ENCODE peak calls at places on chromosome 22, in nine cellular contexts. H, Q, I, J, E, V, B, A and F are unnamed samples.

GRCh38 chr22:28237092-28237491 is 318.0 kb upstream of the PITPNB start:
- DNase-seq in Q (peak), I (no peak), E (no peak), V (peak), A (no peak), J (peak), H (no peak), B (no peak), F (peak)

GRCh38 chr22:27473533-27473932 is 328.0 kb downstream of the MN1 start:
- DNase-seq in I (no peak), H (no peak), B (no peak), V (no peak), E (no peak), J (no peak), A (no peak), Q (no peak), F (no peak)

GRCh38 chr22:19820880-19821522 is 33.7 kb downstream of the GNB1L start:
- DNase-seq in A (no peak), B (no peak), V (no peak), Q (no peak), E (no peak), J (no peak), H (no peak), I (peak), F (no peak)

GRCh38 chr22:21948390-21948789 is 4.3 kb downstream of the PPM1F start:
- DNase-seq in V (no peak), H (no peak), E (no peak), B (no peak), J (no peak), Q (no peak), A (no peak), I (no peak), F (no peak)

GRCh38 chr22:17997456-17997855 is 26.9 kb downstream of the MICAL3 start:
- DNase-seq in Q (no peak), B (no peak), I (no peak), J (no peak), H (no peak), V (peak), E (no peak), A (no peak), F (peak)

GRCh38 chr22:49462795-49463194 is 364.9 kb downstream of the BRD1 start:
- DNase-seq in I (no peak), H (no peak), V (no peak), B (no peak), A (no peak), Q (no peak), E (no peak), J (no peak), F (no peak)

GRCh38 chr22:48758905-48759875 is 1068.5 kb downstream of the BRD1 start:
- DNase-seq in I (peak), E (no peak), H (peak), Q (no peak), B (no peak), V (no peak), J (no peak), A (no peak), F (no peak)

GRCh38 chr22:21984793-21985192 is 2.2 kb upstream of the TOP3B start:
- DNase-seq in B (no peak), H (no peak), I (no peak), J (peak), Q (peak), A (peak), V (peak), E (peak), F (peak)

GRCh38 chr22:16955678-16956210 is 52.3 kb downstream of the GAB4 start:
- DNase-seq in H (no peak), B (no peak), V (no peak), A (no peak), J (no peak), Q (no peak), E (no peak), I (no peak), F (peak)

GRCh38 chr22:28815101-28815500 is 14.7 kb upstream of the XBP1 start:
- DNase-seq in B (no peak), A (no peak), E (no peak), H (no peak), I (no peak), J (no peak), V (no peak), Q (no peak), F (no peak)

GRCh38 chr22:25076281-25076680 is 123.4 kb upstream of the CRYBB3 start:
- DNase-seq in E (no peak), Q (no peak), B (no peak), J (no peak), A (no peak), H (no peak), I (no peak), V (no peak), F (no peak)

GRCh38 chr22:29670615-29671014 is 49.2 kb upstream of the CABP7 start:
- DNase-seq in Q (no peak), A (no peak), H (no peak), I (no peak), E (no peak), J (no peak), B (no peak), V (no peak), F (no peak)

GRCh38 chr22:41532908-41533825 is 11.1 kb downstream of the POLR3H start:
- DNase-seq in J (peak), Q (peak), V (peak), B (peak), I (peak), A (peak), E (peak), H (peak), F (peak)

GRCh38 chr22:40597541-40598453 is 38.7 kb downstream of the MRTFA start:
- DNase-seq in B (no peak), E (no peak), V (no peak), H (no peak), Q (peak), J (peak), I (no peak), A (no peak), F (peak)

GRCh38 chr22:18927573-18927972 is 8.5 kb downstream of the PRODH start:
- DNase-seq in A (no peak), H (no peak), E (no peak), B (no peak), V (no peak), Q (no peak), I (no peak), J (no peak), F (no peak)

GRCh38 chr22:48713266-48714205 is 1114.1 kb downstream of the BRD1 start:
- DNase-seq in H (no peak), A (no peak), J (no peak), E (no peak), B (no peak), I (no peak), V (no peak), Q (no peak), F (no peak)

GRCh38 chr22:36177160-36177559 is 16.6 kb upstream of the APOL3 start:
- DNase-seq in V (no peak), Q (no peak), H (no peak), A (no peak), E (no peak), J (no peak), B (no peak), I (no peak), F (no peak)

DNA sequence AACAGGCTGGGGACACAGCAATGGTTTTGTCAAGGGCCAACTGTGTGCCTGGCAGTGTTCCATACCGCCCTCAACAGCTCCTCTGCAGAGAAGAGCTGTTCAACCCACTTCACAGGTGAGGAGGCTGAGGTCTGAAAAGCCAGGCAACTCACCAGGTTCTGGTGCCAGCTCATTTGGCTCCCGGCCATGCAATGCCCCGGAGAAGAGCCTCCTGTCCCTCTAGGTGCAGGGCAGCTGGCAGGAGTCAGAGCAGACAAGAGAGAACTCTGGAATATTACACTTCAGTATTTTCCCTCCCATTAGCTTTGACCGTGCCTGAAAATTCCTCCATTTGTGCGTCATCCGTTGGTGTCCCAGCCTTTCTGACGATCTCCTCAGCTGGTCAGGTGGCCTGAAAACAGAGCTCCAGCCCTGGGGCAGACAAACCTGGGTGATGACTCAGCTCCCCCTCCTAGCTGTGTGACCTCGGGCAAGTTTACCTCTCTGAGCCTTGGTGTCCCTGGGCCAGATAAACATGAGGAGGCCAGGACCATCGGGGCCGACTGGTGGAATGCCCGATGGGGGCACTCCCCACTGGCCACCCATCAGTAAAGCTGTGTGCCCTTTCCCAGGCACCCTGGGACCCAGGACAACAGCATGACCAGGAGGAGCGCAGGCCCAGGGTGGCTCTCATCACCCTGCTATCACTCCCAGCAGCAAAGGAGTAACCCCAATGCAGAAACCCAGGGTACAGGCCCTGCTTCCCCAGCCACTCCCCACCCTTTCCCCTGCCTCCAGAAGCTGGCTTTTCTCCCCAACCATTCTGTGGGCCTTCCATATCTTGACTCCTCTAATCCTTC is 9.6 kb upstream of the C1QTNF6 start:
- DNase-seq in B (peak), A (peak), J (peak), H (peak), E (peak), I (no peak), V (peak), Q (peak), F (peak)
- H3K4me3 ChIP-seq in B (peak), A (no peak), J (no peak), H (no peak), E (no peak), I (peak), V (no peak), Q (no peak), F (no peak)

GRCh38 chr22:32802291-32802826 is 854 bp downstream of the TIMP3 start:
- DNase-seq in H (no peak), Q (peak), A (no peak), E (no peak), I (no peak), B (no peak), J (no peak), V (no peak), F (peak)

GRCh38 chr22:32800158-32800557 is 1.3 kb upstream of the TIMP3 start:
- DNase-seq in V (peak), A (no peak), J (no peak), H (no peak), B (no peak), E (no peak), Q (no peak), I (no peak), F (peak)

GRCh38 chr22:32801436-32802290 is at the start of gene TIMP3:
- DNase-seq in A (no peak), V (peak), B (no peak), Q (peak), E (peak), J (peak), I (peak), H (peak), F (peak)

GRCh38 chr22:32799516-32799915 is 2.0 kb upstream of the TIMP3 start:
- DNase-seq in Q (no peak), H (no peak), J (no peak), V (peak), I (no peak), E (no peak), B (no peak), A (no peak), F (no peak)

GRCh38 chr22:32801001-32801435 is 487 bp upstream of the TIMP3 start:
- DNase-seq in E (no peak), B (no peak), V (peak), Q (no peak), H (no peak), I (no peak), J (no peak), A (no peak), F (no peak)
- H3K4me3 ChIP-seq in E (no peak), B (no peak), V (peak), Q (peak), H (peak), I (peak), J (peak), A (no peak), F (peak)

DNA sequence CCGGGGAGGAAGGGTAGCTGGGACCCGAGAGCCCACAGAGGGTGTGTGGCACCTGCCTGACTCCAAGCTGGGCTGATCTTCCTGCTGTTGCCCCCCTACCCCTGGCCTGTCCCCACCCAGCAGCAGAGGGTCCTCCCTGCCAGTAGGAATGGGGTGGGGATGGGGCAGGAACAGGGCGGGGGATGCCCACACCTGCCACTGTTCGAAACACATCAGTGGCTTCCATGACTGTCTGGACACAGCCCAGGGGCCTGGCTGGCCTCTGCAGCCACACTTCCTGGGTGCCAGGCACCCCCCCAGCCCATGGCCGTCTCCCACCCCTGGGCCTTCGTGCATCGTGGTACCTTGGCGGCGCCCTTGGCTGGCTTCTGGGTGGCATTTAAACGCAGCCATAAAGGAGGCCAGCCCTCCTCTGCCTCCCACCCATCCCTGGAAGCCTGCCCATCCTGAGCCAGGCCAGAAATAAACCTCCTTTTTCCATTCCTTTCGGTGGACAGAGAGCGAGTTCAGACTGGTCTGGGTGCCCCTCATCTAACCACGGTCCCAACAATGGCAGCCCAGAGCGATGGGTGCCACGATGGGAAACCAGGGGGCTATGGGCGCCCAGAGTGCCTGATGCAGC is 745 bp upstream of the SHISAL1 start:
- DNase-seq in J (no peak), E (no peak), I (no peak), A (no peak), V (no peak), H (no peak), B (no peak), Q (no peak), F (no peak)
- H3K4me3 ChIP-seq in J (no peak), E (no peak), I (no peak), A (no peak), V (no peak), H (no peak), B (no peak), Q (no peak), F (no peak)

GRCh38 chr22:37817705-37818311 is 5.4 kb upstream of the GALR3 start:
- DNase-seq in I (peak), Q (peak), E (peak), V (peak), A (peak), B (peak), J (peak), H (peak), F (peak)
- H3K4me3 ChIP-seq in I (peak), Q (no peak), E (no peak), V (peak), A (peak), B (peak), J (peak), H (peak), F (peak)

GRCh38 chr22:34019190-34019845 is 99.0 kb upstream of the LARGE1 start:
- DNase-seq in H (no peak), B (no peak), J (no peak), E (no peak), I (no peak), Q (no peak), A (no peak), V (no peak), F (no peak)

GRCh38 chr22:34010259-34010658 is 90.0 kb upstream of the LARGE1 start:
- DNase-seq in I (no peak), A (no peak), B (no peak), H (peak), J (no peak), E (no peak), Q (no peak), V (no peak), F (no peak)

DNA sequence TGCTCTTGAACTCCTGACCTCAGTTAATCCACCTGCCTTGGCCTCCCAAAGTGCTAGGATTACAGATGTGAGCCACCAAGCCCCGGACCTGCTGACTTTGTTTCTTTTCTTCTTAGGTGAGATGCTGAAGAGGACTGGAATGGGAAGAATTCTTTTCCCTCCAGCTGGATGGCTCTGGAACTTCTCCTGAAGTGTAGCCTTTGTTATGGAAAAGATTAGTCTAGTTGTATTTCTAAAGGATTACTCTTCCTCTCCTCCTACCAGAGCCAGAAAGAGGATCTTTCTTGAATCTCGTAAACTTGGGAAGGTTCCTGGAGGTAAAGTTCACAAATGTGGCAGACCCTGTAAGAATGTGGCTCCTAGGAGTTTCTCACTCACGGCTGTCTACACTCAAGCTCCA is 95.4 kb upstream of the LARGE1 start:
- DNase-seq in J (no peak), E (no peak), Q (no peak), I (no peak), B (no peak), A (no peak), H (no peak), V (no peak), F (no peak)
- H3K4me3 ChIP-seq in J (no peak), E (no peak), Q (no peak), I (no peak), B (no peak), A (no peak), H (no peak), V (no peak), F (no peak)

GRCh38 chr22:39437836-39438704 is 18.7 kb upstream of the MGAT3 start:
- DNase-seq in V (no peak), Q (no peak), H (no peak), E (no peak), A (no peak), B (no peak), I (no peak), J (no peak), F (no peak)
- H3K4me3 ChIP-seq in V (no peak), Q (no peak), H (no peak), E (no peak), A (no peak), B (peak), I (peak), J (no peak), F (no peak)